ENCODE peak calls at places on chromosomes 5 and 9, in four cellular contexts. G is mucosa of descending colon, M is MM.1S, Z is colonic mucosa. O is an unnamed sample. For H3K4me1, the result is how much of the 10 kb centered on the place peaks cover.

GRCh38 chr9:37969558-37970300 is 65.8 kb upstream of the SLC25A51 start:
- DNase-seq in G (peak), M (no peak), Z (no peak), O (no peak)

GRCh38 chr9:89602978-89603628 is 1.7 kb upstream of the GADD45G start:
- DNase-seq in G (peak), M (peak), Z (peak), O (peak)

GRCh38 chr9:3887121-3887797 is 361.5 kb upstream of the RFX3 start:
- DNase-seq in G (no peak), M (no peak), Z (no peak), O (no peak)

GRCh38 chr5:174243904-174244303 is 198.4 kb downstream of the NSG2 start:
- DNase-seq in G (no peak), M (no peak), Z (no peak), O (no peak)

GRCh38 chr9:76707510-76707909 is 56.7 kb upstream of the PCA3 start:
- DNase-seq in G (no peak), M (no peak), Z (no peak), O (no peak)

GRCh38 chr5:40428129-40428528 is 251.6 kb upstream of the PTGER4 start:
- DNase-seq in G (no peak), M (no peak), Z (no peak), O (no peak)

GRCh38 chr9:38017149-38017884 is 51.7 kb downstream of the SHB start:
- DNase-seq in G (no peak), M (no peak), Z (no peak), O (peak)

GRCh38 chr9:83988411-83988810 is 7.8 kb downstream of the RMI1 start:
- DNase-seq in G (no peak), M (no peak), Z (no peak), O (no peak)

GRCh38 chr9:110911659-110912473 is 126.4 kb downstream of the LPAR1 start:
- DNase-seq in G (no peak), M (no peak), Z (no peak), O (no peak)

GRCh38 chr5:136738829-136739228 is 373.5 kb upstream of the TRPC7 start:
- DNase-seq in G (no peak), M (no peak), Z (no peak), O (no peak)
- H3K4me1 ChIP-seq in G (under half), M (under half), Z (under half), O (under half)

GRCh38 chr9:90641090-90641489 is 1.5 kb downstream of the DIRAS2 start:
- DNase-seq in G (no peak), M (no peak), Z (no peak), O (no peak)

GRCh38 chr9:90641868-90642558 is 611 bp downstream of the DIRAS2 start:
- DNase-seq in G (no peak), M (no peak), Z (no peak), O (no peak)

GRCh38 chr9:90647843-90648242 is 5.2 kb upstream of the DIRAS2 start:
- DNase-seq in G (no peak), M (no peak), Z (no peak), O (no peak)

GRCh38 chr9:90645721-90646120 is 3.1 kb upstream of the DIRAS2 start:
- DNase-seq in G (no peak), M (peak), Z (no peak), O (no peak)

DNA sequence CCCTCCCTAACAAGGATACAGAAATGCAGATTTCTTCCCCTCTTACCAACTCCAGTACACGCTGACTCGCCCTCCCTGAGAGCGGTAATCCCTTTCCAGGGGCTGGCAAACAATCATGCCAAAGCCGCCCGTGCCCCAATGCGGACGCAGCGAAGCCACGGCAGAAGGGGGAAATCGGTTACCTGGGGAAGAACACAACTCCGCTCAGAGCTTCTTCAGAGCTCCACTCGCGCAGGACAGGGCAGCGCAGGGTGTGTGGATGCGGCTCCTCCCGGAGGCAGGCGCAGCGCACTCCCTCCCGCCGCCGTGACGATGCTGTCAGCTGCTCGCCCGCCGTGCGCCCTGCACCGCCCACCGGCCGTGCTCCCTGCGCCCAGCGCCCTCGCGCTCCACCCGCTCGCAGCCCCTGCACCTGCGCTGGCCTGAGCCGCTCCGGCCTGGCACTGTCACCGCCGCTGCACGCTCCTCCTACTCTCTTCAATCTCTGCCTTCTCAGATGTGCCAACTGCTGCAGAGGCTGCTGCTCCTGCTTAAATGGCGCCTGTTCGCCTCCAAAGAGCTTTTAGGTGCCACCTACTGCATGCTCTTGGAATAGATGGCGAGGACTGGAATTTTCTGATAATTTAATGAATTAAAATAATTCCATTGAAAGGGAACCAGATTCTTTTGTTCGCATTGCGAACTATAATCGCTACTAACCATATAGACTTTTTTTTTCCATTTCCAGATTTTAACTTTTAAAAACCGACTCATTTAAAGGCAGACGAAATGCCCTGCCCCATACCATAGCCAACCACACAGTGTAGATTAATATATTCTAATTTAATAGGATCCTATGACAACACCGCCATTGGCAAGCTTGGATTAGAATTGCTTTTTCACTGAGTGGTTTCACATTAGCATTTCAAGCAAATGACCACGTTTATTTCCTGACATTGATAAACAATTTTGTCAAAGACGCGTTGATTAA is at the start of gene DIRAS2:
- DNase-seq in G (peak), M (peak), Z (peak), O (peak)
- H3K4me3 ChIP-seq in G (no peak), M (peak), Z (peak), O (peak)

DNA sequence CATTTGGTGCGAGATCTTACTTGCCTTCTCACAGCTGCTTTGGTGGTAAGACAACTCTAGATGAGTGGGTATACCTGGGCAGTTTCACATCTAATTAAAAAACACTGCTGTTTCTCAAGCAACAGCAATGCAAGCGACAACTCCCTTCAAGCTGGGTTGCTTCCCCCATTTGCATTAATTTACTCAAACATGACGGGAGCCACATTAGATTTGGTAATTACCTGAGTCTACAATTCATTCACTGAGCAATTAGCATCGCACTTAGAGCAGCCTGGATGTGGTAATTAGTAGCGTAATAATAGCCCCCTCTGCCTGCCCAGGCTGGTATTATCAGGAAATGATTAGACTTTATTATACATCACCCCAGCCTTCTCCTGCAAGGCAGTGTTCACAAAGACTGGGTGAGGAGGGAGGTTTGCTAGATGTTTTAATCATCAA is 73.4 kb downstream of the FBXO38 start:
- DNase-seq in G (no peak), M (no peak), Z (no peak), O (no peak)
- TF ChIP-seq CTCF in G (no peak), M (peak), Z (no peak), O (peak)

DNA sequence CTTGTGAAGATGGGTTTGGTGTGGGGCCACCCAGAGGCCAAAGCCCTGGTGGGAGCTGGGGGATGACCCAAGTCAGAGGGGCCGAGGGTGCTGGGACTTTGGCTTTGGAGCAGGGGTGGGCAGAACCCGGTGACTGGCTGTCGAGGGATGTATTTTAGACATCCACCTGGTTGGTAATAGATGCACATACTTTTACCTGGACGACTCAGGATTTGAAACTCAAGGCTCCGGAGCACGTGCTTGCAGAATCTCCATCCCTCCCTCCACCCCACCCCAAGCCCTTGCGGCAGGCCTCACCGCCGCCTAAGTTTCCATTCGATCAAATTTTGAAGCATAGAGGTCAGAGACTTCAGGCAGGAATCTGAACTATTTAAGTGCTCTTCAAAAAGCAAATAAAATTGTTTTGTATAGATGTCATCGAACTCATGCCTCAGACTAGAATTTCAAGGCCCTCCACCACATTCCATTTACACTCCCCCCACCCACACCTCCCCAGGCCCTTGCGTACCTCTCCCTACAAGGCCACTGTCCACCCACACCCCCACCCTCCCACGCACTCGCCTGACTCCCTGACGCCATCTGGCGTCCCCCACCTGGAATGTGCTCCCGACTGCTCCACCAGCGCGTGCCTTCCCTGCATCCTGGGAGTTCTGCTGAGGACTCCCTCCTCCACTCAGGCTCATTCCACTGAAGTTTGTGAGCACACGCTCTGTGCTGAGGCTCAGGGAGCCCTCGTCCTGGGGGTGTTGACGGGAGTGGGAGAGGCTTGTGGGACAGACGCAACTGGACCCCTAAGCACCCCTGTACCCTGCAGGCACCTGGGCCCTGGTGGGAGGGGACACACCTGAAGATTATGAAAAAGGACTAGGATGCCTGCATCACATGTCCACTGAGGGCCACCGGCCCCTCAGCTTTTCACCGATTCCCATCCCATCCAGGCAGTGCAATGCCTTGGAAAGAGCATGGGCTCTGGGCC is 56.4 kb upstream of the RPL26L1 start:
- DNase-seq in G (peak), M (no peak), Z (peak), O (peak)
- H3K4me1 ChIP-seq in G (under half), M (under half), Z (under half), O (half or more)

DNA sequence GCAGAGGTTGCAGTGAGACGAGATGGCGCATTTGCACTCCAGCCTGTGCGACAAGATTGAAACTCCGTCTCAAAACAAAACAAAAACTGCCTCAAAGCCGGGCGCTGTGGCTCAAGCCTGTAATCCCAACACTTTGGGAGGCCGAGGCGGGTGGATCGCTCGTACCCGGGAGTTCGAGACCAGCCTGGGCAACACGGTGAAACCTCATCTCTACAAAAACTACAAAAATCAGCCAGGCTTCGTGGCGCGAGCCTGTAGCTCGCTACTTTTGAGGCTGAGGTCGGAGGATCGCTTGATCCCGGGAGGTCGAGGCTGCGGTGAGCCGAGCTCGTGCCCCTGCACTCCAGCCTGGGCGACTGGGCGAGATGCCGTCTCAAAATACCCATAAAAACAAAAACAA is 988 bp downstream of the GFM2 start:
- DNase-seq in G (peak), M (no peak), Z (no peak), O (no peak)
- H3K4me3 ChIP-seq in G (peak), M (peak), Z (peak), O (peak)

O was measured in lower lobe of right lung.